ENCODE peak calls at places on chromosomes 4 and X, in six cellular contexts. Q, L, K, X, H and E are unnamed samples.

GRCh38 chr4:140764785-140765392 is 8.7 kb upstream of the TBC1D9 start:
- DNase-seq in Q (no peak), L (no peak), K (no peak), X (no peak), H (peak; percentile 5), E (no peak)

GRCh38 chrX:53445977-53446376 is 11.8 kb upstream of the HSD17B10 start:
- DNase-seq in Q (peak; percentile 23), L (peak; percentile 44), K (peak; percentile 18), X (no peak), H (peak; percentile 44), E (no peak)

GRCh38 chr4:75180790-75181776 is 248.2 kb downstream of the PARM1 start:
- DNase-seq in Q (no peak), L (peak; percentile 31), K (no peak), X (no peak), H (no peak), E (no peak)

GRCh38 chrX:55489315-55490009 is at the start of gene USP51:
- DNase-seq in Q (no peak), L (peak; percentile 44), K (no peak), X (no peak), H (no peak), E (no peak)

GRCh38 chr4:8646296-8647093 is 53.9 kb downstream of the CPZ start:
- DNase-seq in Q (no peak), L (no peak), K (peak; percentile 17), X (no peak), H (no peak), E (no peak)

GRCh38 chr4:111066447-111066846 is 443.6 kb upstream of the PITX2 start:
- DNase-seq in Q (no peak), L (no peak), K (no peak), X (no peak), H (peak; percentile 9), E (no peak)

GRCh38 chr4:74805601-74806000 is 11.3 kb upstream of the BTC start:
- DNase-seq in Q (no peak), L (no peak), K (no peak), X (no peak), H (peak; percentile 52), E (peak; percentile 7)

GRCh38 chr4:153823483-153823882 is 34.6 kb upstream of the SFRP2 start:
- DNase-seq in Q (no peak), L (no peak), K (no peak), X (no peak), H (no peak), E (no peak)

GRCh38 chr4:130359537-130359936 is 1263.6 kb downstream of the C4orf33 start:
- DNase-seq in Q (no peak), L (no peak), K (no peak), X (no peak), H (no peak), E (no peak)

GRCh38 chr4:142913461-142914030 is 67.4 kb upstream of the INPP4B start:
- DNase-seq in Q (no peak), L (no peak), K (no peak), X (no peak), H (no peak), E (no peak)

GRCh38 chrX:19709812-19710518 is 177.4 kb downstream of the SH3KBP1 start:
- DNase-seq in Q (no peak), L (no peak), K (no peak), X (no peak), H (peak; percentile 95), E (peak; percentile 58)

GRCh38 chr4:76764251-76764650 is 133.7 kb downstream of the SOWAHB start:
- DNase-seq in Q (no peak), L (no peak), K (no peak), X (no peak), H (no peak), E (no peak)

GRCh38 chr4:41454393-41454792 is 83.6 kb upstream of the LIMCH1 start:
- DNase-seq in Q (no peak), L (no peak), K (no peak), X (no peak), H (no peak), E (no peak)

GRCh38 chrX:49266536-49267445 is 2.3 kb upstream of the FOXP3 start:
- DNase-seq in Q (no peak), L (no peak), K (no peak), X (no peak), H (no peak), E (no peak)

GRCh38 chr4:98627883-98628282 is 30.5 kb downstream of the TSPAN5 start:
- DNase-seq in Q (no peak), L (no peak), K (no peak), X (no peak), H (peak; percentile 31), E (no peak)

GRCh38 chr4:144594471-144594986 is 51.4 kb upstream of the HHIP start:
- DNase-seq in Q (no peak), L (no peak), K (no peak), X (no peak), H (no peak), E (no peak)

GRCh38 chr4:142563682-142564291 is 282.3 kb downstream of the INPP4B start:
- DNase-seq in Q (no peak), L (no peak), K (no peak), X (no peak), H (peak; percentile 55), E (no peak)

GRCh38 chrX:85243155-85243554 is 424 bp downstream of the SATL1 start:
- DNase-seq in Q (no peak), L (no peak), K (no peak), X (no peak), H (no peak), E (no peak)

GRCh38 chr4:186307497-186307896 is 41.5 kb downstream of the F11 start:
- DNase-seq in Q (no peak), L (no peak), K (no peak), X (no peak), H (no peak), E (no peak)

GRCh38 chr4:65550500-65550899 is 119.8 kb downstream of the EPHA5 start:
- DNase-seq in Q (no peak), L (no peak), K (no peak), X (no peak), H (no peak), E (no peak)

GRCh38 chr4:98546910-98547544 is 111.4 kb downstream of the TSPAN5 start:
- DNase-seq in Q (no peak), L (no peak), K (no peak), X (no peak), H (peak; percentile 30), E (no peak)

GRCh38 chr4:86032476-86033022 is 327.3 kb downstream of the MAPK10 start:
- DNase-seq in Q (no peak), L (no peak), K (no peak), X (no peak), H (peak; percentile 92), E (no peak)

GRCh38 chr4:148436512-148436911 is 5.7 kb downstream of the NR3C2 start:
- DNase-seq in Q (no peak), L (no peak), K (no peak), X (no peak), H (no peak), E (no peak)